ENCODE peak calls at places on chromosomes 2 and 18, in five cellular contexts. D, X, W, G and L are unnamed samples. For H3K4me1 and H3K9me3, the result is how much of the 10 kb centered on the place peaks cover.

GRCh38 chr2:219344756-219345458 is 12.4 kb upstream of the RESP18 start:
- DNase-seq in D (peak), X (no peak), W (no peak), G (no peak), L (no peak)

GRCh38 chr2:105812180-105813044 is 67.7 kb downstream of the NCK2 start:
- DNase-seq in D (peak), X (no peak), W (no peak), G (no peak), L (no peak)

GRCh38 chr2:235070063-235070706 is 118.4 kb downstream of the SH3BP4 start:
- DNase-seq in D (peak), X (no peak), W (no peak), G (no peak), L (no peak)

GRCh38 chr2:127546797-127547196 is 11.3 kb downstream of the MYO7B start:
- DNase-seq in D (no peak), X (no peak), W (no peak), G (no peak), L (no peak)

GRCh38 chr2:207844648-207845047 is 74.9 kb upstream of the FZD5 start:
- DNase-seq in D (no peak), X (no peak), W (no peak), G (no peak), L (no peak)

GRCh38 chr2:9430316-9431293 is 7.2 kb downstream of the CPSF3 start:
- DNase-seq in D (peak), X (no peak), W (no peak), G (no peak), L (no peak)

GRCh38 chr2:147846382-147847081 is 1.7 kb downstream of the ACVR2A start:
- DNase-seq in D (peak), X (no peak), W (no peak), G (no peak), L (no peak)

GRCh38 chr2:64987001-64987962 is 1.9 kb upstream of the SLC1A4 start:
- DNase-seq in D (peak), X (no peak), W (no peak), G (no peak), L (no peak)

GRCh38 chr2:39216495-39217191 is 27.1 kb downstream of the CDKL4 start:
- DNase-seq in D (no peak), X (no peak), W (peak), G (peak), L (peak)

GRCh38 chr2:155035246-155035645 is 336.8 kb downstream of the KCNJ3 start:
- DNase-seq in D (no peak), X (no peak), W (no peak), G (no peak), L (no peak)

GRCh38 chr2:238216651-238217184 is 13.2 kb upstream of the ILKAP start:
- DNase-seq in D (no peak), X (no peak), W (no peak), G (no peak), L (no peak)

GRCh38 chr2:63888053-63888452 is 46.4 kb downstream of the UGP2 start:
- DNase-seq in D (no peak), X (no peak), W (no peak), G (no peak), L (no peak)

GRCh38 chr2:62713837-62714236 is 8.3 kb downstream of the EHBP1 start:
- DNase-seq in D (no peak), X (no peak), W (no peak), G (no peak), L (no peak)

GRCh38 chr18:51323941-51324340 is 126.5 kb upstream of the MEX3C start:
- DNase-seq in D (no peak), X (no peak), W (no peak), G (no peak), L (no peak)

GRCh38 chr2:225065882-225066281 is 23.6 kb upstream of the DOCK10 start:
- DNase-seq in D (no peak), X (no peak), W (no peak), G (no peak), L (no peak)

GRCh38 chr2:9307505-9307904 is 100.9 kb downstream of the ASAP2 start:
- DNase-seq in D (no peak), X (no peak), W (no peak), G (no peak), L (no peak)

GRCh38 chr2:38535745-38536506 is 66.8 kb downstream of the HNRNPLL start:
- DNase-seq in D (peak), X (peak), W (peak), G (peak), L (peak)

GRCh38 chr2:69177785-69178636 is 165.0 kb downstream of the ANTXR1 start:
- DNase-seq in D (peak), X (peak), W (no peak), G (no peak), L (no peak)

GRCh38 chr2:234003972-234004617 is 46.4 kb upstream of the SPP2 start:
- DNase-seq in D (peak), X (no peak), W (no peak), G (no peak), L (no peak)

GRCh38 chr2:191636586-191636985 is 41.4 kb upstream of the NABP1 start:
- DNase-seq in D (no peak), X (no peak), W (no peak), G (no peak), L (no peak)
- H3K4me1 ChIP-seq in D (under half), X (under half), W (half or more), G (under half), L (under half)

GRCh38 chr2:8015848-8016580 is 665.8 kb upstream of the ID2 start:
- DNase-seq in D (no peak), X (no peak), W (no peak), G (no peak), L (no peak)
- H3K9me3 ChIP-seq in D (under half), X (under half), W (under half), G (under half), L (under half)

GRCh38 chr2:113202305-113203216 is 28.8 kb downstream of the PSD4 start:
- DNase-seq in D (no peak), X (peak), W (no peak), G (no peak), L (no peak)
- H3K27ac ChIP-seq in D (no peak), X (no peak), W (no peak), G (no peak), L (no peak)

GRCh38 chr18:58227361-58227930 is 183.4 kb downstream of the NEDD4L start:
- DNase-seq in D (no peak), X (no peak), W (no peak), G (no peak), L (no peak)
- H3K4me1 ChIP-seq in D (under half), X (under half), W (under half), G (under half), L (under half)

GRCh38 chr2:83079007-83079406 is 1380.1 kb downstream of the SUCLG1 start:
- DNase-seq in D (no peak), X (no peak), W (no peak), G (no peak), L (no peak)
- H3K9me3 ChIP-seq in D (under half), X (under half), W (under half), G (under half), L (under half)

GRCh38 chr2:72367530-72368225 is 220.0 kb upstream of the CYP26B1 start:
- DNase-seq in D (peak), X (peak), W (no peak), G (no peak), L (no peak)
- H3K27ac ChIP-seq in D (no peak), X (no peak), W (no peak), G (no peak), L (no peak)